ENCODE peak calls at places on chromosomes 3 and 15, in five cellular contexts. M is central memory CD4-positive, alpha-beta T cell; V is stimulated activated CD8-positive, alpha-beta memory T cell treated with anti-CD3 and anti-CD28 coated beads, Interleukin-2, amount 100 ng/mL, for 48 hours; O is prostate gland; I is transverse colon. W is an unnamed sample.

GRCh38 chr15:98408231-98408630 is 240.1 kb upstream of the IGF1R start:
- DNase-seq in O (no peak), V (no peak), M (no peak), I (no peak), W (no peak)

GRCh38 chr3:161197855-161198836 is 23.0 kb upstream of the NMD3 start:
- DNase-seq in V (no peak), M (no peak), O (no peak), I (no peak), W (no peak)

GRCh38 chr15:74844319-74845207 is 1.6 kb upstream of the ULK3 start:
- DNase-seq in V (no peak), I (no peak), M (no peak), O (no peak), W (no peak)

GRCh38 chr15:43877371-43877770 is 50.6 kb downstream of the WDR76 start:
- DNase-seq in O (no peak), I (no peak), M (no peak), V (no peak), W (no peak)

GRCh38 chr3:118110196-118110595 is 924.5 kb downstream of the IGSF11 start:
- DNase-seq in V (no peak), O (no peak), M (no peak), I (no peak), W (peak; percentile 98)

GRCh38 chr15:71447328-71448250 is 332.3 kb downstream of the THSD4 start:
- DNase-seq in O (peak; percentile 83), I (no peak), V (no peak), M (no peak), W (no peak)

GRCh38 chr3:114093596-114093995 is 37.1 kb downstream of the QTRT2 start:
- DNase-seq in V (no peak), I (peak; percentile 16), O (peak; percentile 24), M (no peak), W (no peak)

GRCh38 chr3:13865581-13866405 is 14.1 kb downstream of the WNT7A start:
- DNase-seq in I (no peak), V (no peak), M (no peak), O (no peak), W (no peak)

GRCh38 chr3:122948398-122948797 is 79.2 kb downstream of the SEMA5B start:
- DNase-seq in I (no peak), V (no peak), O (no peak), M (no peak), W (no peak)

GRCh38 chr3:4418156-4418555 is 48.9 kb downstream of the SUMF1 start:
- DNase-seq in V (no peak), O (no peak), I (no peak), M (no peak), W (no peak)

GRCh38 chr3:58176827-58177489 is 33.8 kb downstream of the DNASE1L3 start:
- DNase-seq in M (no peak), I (no peak), V (no peak), O (no peak), W (no peak)

GRCh38 chr15:59565299-59565698 is 46.3 kb upstream of the GCNT3 start:
- DNase-seq in V (no peak), M (no peak), I (no peak), O (no peak), W (no peak)

GRCh38 chr3:34260266-34260990 is 462.0 kb downstream of the PDCD6IP start:
- DNase-seq in I (peak; percentile 68), V (peak; percentile 10), O (peak; percentile 40), M (no peak), W (peak; percentile 51)

GRCh38 chr3:35383719-35384555 is 255.4 kb upstream of the ARPP21 start:
- DNase-seq in I (no peak), M (no peak), V (no peak), O (no peak), W (no peak)

GRCh38 chr15:98484914-98485313 is 163.4 kb upstream of the IGF1R start:
- DNase-seq in O (no peak), I (no peak), M (no peak), V (no peak), W (no peak)

GRCh38 chr3:155241559-155241958 is 51.9 kb downstream of the STRIT1 start:
- DNase-seq in O (no peak), M (no peak), I (no peak), V (no peak), W (no peak)

GRCh38 chr3:69231929-69232437 is 109.6 kb upstream of the LMOD3 start:
- DNase-seq in O (no peak), V (no peak), M (no peak), I (peak; percentile 39), W (no peak)

GRCh38 chr15:56353119-56353518 is 12.1 kb upstream of the TEX9 start:
- DNase-seq in O (no peak), V (no peak), I (no peak), M (no peak), W (no peak)

GRCh38 chr3:8749316-8749715 is 15.7 kb downstream of the CAV3 start:
- DNase-seq in O (no peak), M (no peak), I (no peak), V (no peak), W (no peak)

GRCh38 chr3:105730973-105731372 is 137.8 kb downstream of the CBLB start:
- DNase-seq in O (no peak), I (no peak), V (no peak), M (no peak), W (no peak)

GRCh38 chr3:137020315-137020714 is 62.5 kb downstream of the IL20RB start:
- DNase-seq in V (no peak), I (no peak), O (peak; percentile 33), M (no peak), W (no peak)

GRCh38 chr15:73741401-73741836 is 11.7 kb downstream of the INSYN1 start:
- DNase-seq in O (no peak), M (no peak), I (no peak), V (no peak), W (no peak)

GRCh38 chr3:134804508-134805480 is 9.7 kb downstream of the EPHB1 start:
- DNase-seq in O (no peak), V (no peak), I (no peak), M (no peak), W (no peak)

GRCh38 chr3:179438836-179439235 is 12.4 kb downstream of the GNB4 start:
- DNase-seq in O (no peak), V (no peak), M (no peak), I (no peak), W (no peak)

GRCh38 chr3:84836961-84837360 is 121.8 kb upstream of the CADM2 start:
- DNase-seq in V (no peak), I (no peak), O (no peak), M (no peak), W (peak; percentile 2)